ENCODE peak calls at places on chromosomes 11 and 22, in four cellular contexts. One of them, this sample, is unnamed.
A peak's percentile ranks its signal among the peaks of the same experiment; 100 is the strongest.

GRCh38 chr11:96259053-96259837 is 83.8 kb downstream of the MAML2 start:
- DNase-seq in IMR-90: peak; percentile 86
- DNase-seq in K562: no peak
- DNase-seq in HepG2: no peak
- DNase-seq in this sample: peak; percentile 10

GRCh38 chr11:125976156-125976555 is 30.3 kb downstream of the VSIG10L2 start:
- DNase-seq in IMR-90: no peak
- DNase-seq in K562: no peak
- DNase-seq in HepG2: no peak
- DNase-seq in this sample: no peak

GRCh38 chr22:29031236-29031982 is 30.2 kb downstream of the C22orf31 start:
- DNase-seq in IMR-90: peak; percentile 98
- DNase-seq in K562: peak; percentile 79
- DNase-seq in HepG2: peak; percentile 93
- DNase-seq in this sample: peak; percentile 91

GRCh38 chr22:42353883-42354727 is 78.1 kb downstream of the NFAM1 start:
- DNase-seq in IMR-90: peak; percentile 13
- DNase-seq in K562: no peak
- DNase-seq in HepG2: no peak
- DNase-seq in this sample: no peak

GRCh38 chr22:47193606-47194316 is 431.3 kb downstream of the TBC1D22A start:
- DNase-seq in IMR-90: no peak
- DNase-seq in K562: no peak
- DNase-seq in HepG2: no peak
- DNase-seq in this sample: no peak

GRCh38 chr11:23278121-23278520 is 417.8 kb upstream of the CCDC179 start:
- DNase-seq in IMR-90: peak; percentile 81
- DNase-seq in K562: no peak
- DNase-seq in HepG2: no peak
- DNase-seq in this sample: no peak

GRCh38 chr11:120343429-120343828 is 7.2 kb downstream of the ARHGEF12 start:
- DNase-seq in IMR-90: no peak
- DNase-seq in K562: no peak
- DNase-seq in HepG2: no peak
- DNase-seq in this sample: no peak

GRCh38 chr11:82845336-82846036 is 54.7 kb downstream of the PRCP start:
- DNase-seq in IMR-90: no peak
- DNase-seq in K562: no peak
- DNase-seq in HepG2: no peak
- DNase-seq in this sample: no peak

GRCh38 chr22:29733362-29734322 is 13.8 kb downstream of the CABP7 start:
- DNase-seq in IMR-90: no peak
- DNase-seq in K562: peak; percentile 43
- DNase-seq in HepG2: no peak
- DNase-seq in this sample: no peak

GRCh38 chr11:16169946-16170345 is 186.4 kb downstream of the SOX6 start:
- DNase-seq in IMR-90: no peak
- DNase-seq in K562: no peak
- DNase-seq in HepG2: no peak
- DNase-seq in this sample: no peak

GRCh38 chr11:32087602-32088001 is 3.3 kb upstream of the RCN1 start:
- DNase-seq in IMR-90: peak; percentile 52
- DNase-seq in K562: no peak
- DNase-seq in HepG2: no peak
- DNase-seq in this sample: no peak

GRCh38 chr11:72574534-72575460 is 99.4 kb downstream of the PDE2A start:
- DNase-seq in IMR-90: no peak
- DNase-seq in K562: no peak
- DNase-seq in HepG2: no peak
- DNase-seq in this sample: no peak

GRCh38 chr11:120021978-120022377 is 115.9 kb downstream of the TRIM29 start:
- DNase-seq in IMR-90: no peak
- DNase-seq in K562: no peak
- DNase-seq in HepG2: no peak
- DNase-seq in this sample: no peak

GRCh38 chr22:42340695-42341383 is 70.4 kb upstream of the TCF20 start:
- DNase-seq in IMR-90: no peak
- DNase-seq in K562: peak; percentile 20
- DNase-seq in HepG2: no peak
- DNase-seq in this sample: no peak

GRCh38 chr11:129102225-129102624 is 89.9 kb downstream of the ARHGAP32 start:
- DNase-seq in IMR-90: no peak
- DNase-seq in K562: no peak
- DNase-seq in HepG2: no peak
- DNase-seq in this sample: no peak

GRCh38 chr11:113193894-113194293 is 120.5 kb upstream of the TTC12 start:
- DNase-seq in IMR-90: no peak
- DNase-seq in K562: no peak
- DNase-seq in HepG2: no peak
- DNase-seq in this sample: no peak

GRCh38 chr22:28541137-28541536 is 138.5 kb downstream of the TTC28 start:
- DNase-seq in IMR-90: no peak
- DNase-seq in K562: no peak
- DNase-seq in HepG2: no peak
- DNase-seq in this sample: no peak

GRCh38 chr11:104254347-104254746 is 90.4 kb upstream of the PDGFD start:
- DNase-seq in IMR-90: no peak
- DNase-seq in K562: peak; percentile 19
- DNase-seq in HepG2: peak; percentile 24
- DNase-seq in this sample: peak; percentile 26

GRCh38 chr11:73198677-73199076 is 19.4 kb upstream of the P2RY2 start:
- DNase-seq in IMR-90: no peak
- DNase-seq in K562: no peak
- DNase-seq in HepG2: peak; percentile 62
- DNase-seq in this sample: peak; percentile 46

GRCh38 chr22:39388261-39389011 is 11.1 kb upstream of the TAB1 start:
- DNase-seq in IMR-90: peak; percentile 78
- DNase-seq in K562: peak; percentile 90
- DNase-seq in HepG2: peak; percentile 80
- DNase-seq in this sample: peak; percentile 48

GRCh38 chr22:39381930-39382329 is 17.6 kb upstream of the TAB1 start:
- DNase-seq in IMR-90: no peak
- DNase-seq in K562: no peak
- DNase-seq in HepG2: no peak
- DNase-seq in this sample: no peak

GRCh38 chr22:39383841-39384625 is 15.5 kb upstream of the TAB1 start:
- DNase-seq in IMR-90: peak; percentile 46
- DNase-seq in K562: no peak
- DNase-seq in HepG2: no peak
- DNase-seq in this sample: no peak

GRCh38 chr22:39382410-39382809 is 17.2 kb upstream of the TAB1 start:
- DNase-seq in IMR-90: no peak
- DNase-seq in K562: no peak
- DNase-seq in HepG2: no peak
- DNase-seq in this sample: no peak

DNA sequence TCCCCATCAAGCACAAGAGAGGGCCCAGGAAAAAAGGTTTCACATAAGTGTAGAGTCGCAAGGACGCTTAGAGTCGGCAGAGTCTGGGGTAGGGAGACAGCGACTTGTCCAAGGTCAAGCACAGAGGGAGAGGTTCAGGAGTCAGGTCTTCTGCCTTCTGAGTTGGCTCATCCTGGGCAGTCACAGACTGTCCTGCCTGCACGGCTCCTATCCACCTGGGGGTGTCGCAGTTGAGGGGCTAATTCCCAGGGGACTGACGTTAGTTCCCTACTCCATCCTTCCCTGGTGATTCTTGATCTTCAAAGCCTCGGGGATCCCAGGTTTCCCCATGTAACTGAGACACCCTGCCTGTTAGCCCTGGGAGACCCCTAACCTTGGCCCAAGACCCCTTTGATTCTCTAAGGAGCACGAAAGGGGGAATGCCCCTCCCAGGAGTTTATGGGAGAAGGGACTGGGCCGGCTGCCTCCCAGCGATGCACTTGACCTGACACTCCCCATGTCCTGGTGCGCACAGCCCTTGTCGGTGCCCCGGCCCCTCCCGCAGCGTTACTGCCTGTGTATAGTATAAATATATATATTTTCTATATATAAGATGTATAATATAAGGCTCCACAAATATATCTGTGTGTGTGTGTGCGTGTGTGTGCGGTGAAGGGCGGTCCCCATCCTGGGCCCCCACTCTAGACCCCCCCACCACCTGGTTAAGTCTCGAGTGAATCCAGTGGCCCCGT is 14.7 kb upstream of the TAB1 start:
- DNase-seq in IMR-90: peak; percentile 28
- DNase-seq in K562: peak; percentile 63
- DNase-seq in HepG2: peak; percentile 35
- DNase-seq in this sample: peak; percentile 60
- TF ChIP-seq MAZ in IMR-90: no peak
- TF ChIP-seq MAZ in K562: no peak
- TF ChIP-seq MAZ in HepG2: no peak
- TF ChIP-seq MAZ in this sample: no peak

DNA sequence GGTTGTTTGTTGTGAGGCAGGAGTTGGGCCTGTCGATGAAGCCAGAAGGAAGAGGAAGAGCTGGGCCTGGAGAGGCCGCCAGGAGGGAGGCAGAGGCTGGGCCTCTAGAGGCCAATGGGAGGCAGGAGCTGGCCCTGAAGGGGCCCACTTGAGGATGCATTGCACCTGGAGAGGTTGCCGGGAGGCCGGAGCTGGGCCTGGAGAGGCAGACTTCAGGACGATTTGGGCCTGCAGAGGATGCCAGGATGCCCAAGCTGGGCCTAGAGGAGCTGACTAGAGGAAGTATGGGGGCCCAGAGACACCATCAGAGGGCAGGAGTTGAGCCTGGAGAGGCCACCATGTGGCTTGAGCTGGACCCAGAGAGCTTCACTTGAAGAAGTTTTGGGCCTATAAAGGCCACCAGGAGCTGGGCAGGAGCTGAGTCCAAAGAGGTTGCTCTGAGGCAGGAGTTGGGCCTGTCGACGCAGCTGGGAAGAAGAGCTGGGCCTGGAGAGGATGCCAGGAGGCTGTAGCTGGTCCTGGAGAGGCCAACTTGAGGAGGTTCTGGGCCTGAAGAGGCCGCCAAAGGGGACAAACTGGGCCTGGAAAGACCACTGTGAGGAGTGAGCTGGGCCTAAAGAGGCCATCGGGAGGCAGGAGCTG is 39.0 kb downstream of the OR4C45 start:
- DNase-seq in IMR-90: no peak
- DNase-seq in K562: no peak
- DNase-seq in HepG2: no peak
- DNase-seq in this sample: no peak
- TF ChIP-seq MAZ in IMR-90: no peak
- TF ChIP-seq MAZ in K562: no peak
- TF ChIP-seq MAZ in HepG2: no peak
- TF ChIP-seq MAZ in this sample: no peak

DNA sequence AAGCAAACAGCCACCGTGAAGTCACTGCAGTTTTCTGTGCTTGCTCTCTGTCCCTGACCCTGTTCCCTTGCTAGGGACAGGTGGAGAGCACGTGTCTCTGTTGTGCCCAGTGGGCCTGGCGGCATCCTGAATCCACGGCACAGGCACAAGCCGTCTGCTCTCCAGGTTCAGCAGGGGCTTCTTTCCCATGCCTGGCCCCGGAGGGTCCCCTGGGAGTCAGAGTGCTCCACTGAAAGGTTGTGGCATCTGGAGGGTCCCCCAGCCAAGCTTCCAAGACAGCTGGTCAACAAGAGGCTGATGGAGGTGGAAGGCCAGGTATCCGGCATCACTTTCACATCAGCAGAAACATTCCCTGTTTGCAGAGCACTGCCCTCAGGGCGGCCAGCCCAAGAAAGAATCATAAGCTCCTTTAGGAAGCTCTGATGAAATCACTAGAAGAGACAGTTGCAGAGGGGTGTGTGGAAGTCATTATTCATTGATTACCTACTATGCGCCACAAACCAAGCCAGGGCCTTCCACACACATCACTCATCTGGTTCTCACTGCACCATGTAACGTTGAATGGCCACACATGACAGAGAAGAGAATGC is 346.4 kb upstream of the B3GAT1 start:
- DNase-seq in IMR-90: no peak
- DNase-seq in K562: no peak
- DNase-seq in HepG2: no peak
- DNase-seq in this sample: no peak
- TF ChIP-seq MAZ in IMR-90: no peak
- TF ChIP-seq MAZ in K562: no peak
- TF ChIP-seq MAZ in HepG2: no peak
- TF ChIP-seq MAZ in this sample: no peak

DNA sequence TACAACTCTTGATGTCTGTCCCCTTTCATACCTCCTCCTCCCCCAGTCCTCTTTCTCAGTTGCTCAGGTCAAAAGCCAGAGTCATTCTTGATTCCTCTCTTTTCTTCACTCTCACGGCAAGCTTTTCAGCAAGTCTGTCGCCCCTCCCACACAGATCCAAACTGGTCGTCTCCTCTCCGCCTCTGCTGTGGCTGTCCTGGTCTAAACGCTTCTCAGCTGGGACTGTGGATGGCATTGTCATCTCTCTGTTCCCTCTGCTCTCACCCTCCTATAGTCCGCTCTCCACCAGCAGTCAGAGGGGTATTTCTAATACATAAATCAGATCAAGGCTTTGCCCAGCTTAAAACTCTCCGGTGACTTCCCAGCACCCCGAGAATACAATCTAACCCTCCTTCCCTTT is 46.8 kb upstream of the SPATA19 start:
- DNase-seq in IMR-90: no peak
- DNase-seq in K562: no peak
- DNase-seq in HepG2: no peak
- DNase-seq in this sample: no peak
- TF ChIP-seq MAZ in IMR-90: no peak
- TF ChIP-seq MAZ in K562: no peak
- TF ChIP-seq MAZ in HepG2: no peak
- TF ChIP-seq MAZ in this sample: no peak

GRCh38 chr11:1389932-1390587 is at the start of gene BRSK2:
- DNase-seq in IMR-90: no peak
- DNase-seq in K562: no peak
- DNase-seq in HepG2: no peak
- DNase-seq in this sample: no peak
- TF ChIP-seq MAZ in IMR-90: no peak
- TF ChIP-seq MAZ in K562: no peak
- TF ChIP-seq MAZ in HepG2: no peak
- TF ChIP-seq MAZ in this sample: no peak

DNA sequence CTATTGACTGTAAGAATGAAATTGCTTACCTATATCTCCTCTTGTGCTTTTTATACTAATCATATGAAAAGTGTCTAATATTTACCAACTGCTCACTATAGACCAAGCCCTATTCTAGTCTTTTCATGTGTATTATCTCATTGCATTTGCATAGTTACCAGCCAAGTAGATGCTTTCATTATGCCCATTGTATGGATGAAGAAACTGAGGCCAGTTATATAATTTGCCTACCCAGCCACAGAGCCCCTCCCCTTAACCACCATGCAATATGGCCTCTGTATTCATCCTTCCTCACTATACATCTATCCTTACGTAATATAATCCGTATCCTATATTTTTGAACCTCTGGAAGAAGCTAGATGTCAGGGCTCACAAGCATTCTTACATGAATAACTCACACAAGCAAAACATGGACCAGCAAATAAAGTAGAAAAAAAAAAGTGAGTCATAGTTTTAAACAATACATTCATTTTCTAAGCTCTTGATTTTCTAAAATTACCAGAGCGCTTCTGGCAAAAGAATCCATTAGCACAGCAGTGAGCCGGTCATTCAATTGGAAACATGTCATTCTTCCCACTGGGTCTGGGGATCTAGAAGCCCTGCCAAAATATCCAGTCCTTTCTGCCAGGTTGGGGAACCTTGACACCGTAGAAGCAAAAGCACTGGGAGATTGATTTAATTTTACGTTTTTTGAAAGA is 80.1 kb downstream of the C11orf91 start:
- DNase-seq in IMR-90: peak; percentile 87
- DNase-seq in K562: no peak
- DNase-seq in HepG2: no peak
- DNase-seq in this sample: no peak
- TF ChIP-seq MAZ in IMR-90: no peak
- TF ChIP-seq MAZ in K562: no peak
- TF ChIP-seq MAZ in HepG2: no peak
- TF ChIP-seq MAZ in this sample: no peak

This sample was measured in A549.